ENCODE peak calls at places on chromosomes 3 and 15, in six cellular contexts. E, I, K, W, M and G are unnamed samples.

GRCh38 chr3:96319176-96319575 is 495.2 kb upstream of the EPHA6 start:
- DNase-seq in E (no peak), I (no peak), K (no peak), W (no peak), M (no peak), G (peak; percentile 8)

GRCh38 chr3:126103121-126104027 is 19.4 kb upstream of the SLC41A3 start:
- DNase-seq in E (no peak), I (no peak), K (no peak), W (peak; percentile 73), M (no peak), G (no peak)

GRCh38 chr3:13785853-13786455 is 93.9 kb downstream of the WNT7A start:
- DNase-seq in E (peak; percentile 20), I (no peak), K (no peak), W (no peak), M (no peak), G (no peak)

GRCh38 chr3:57169872-57170623 is 4.9 kb upstream of the IL17RD start:
- DNase-seq in E (no peak), I (peak; percentile 33), K (peak; percentile 52), W (peak; percentile 94), M (peak; percentile 84), G (peak; percentile 46)

GRCh38 chr3:53155763-53156162 is 5.2 kb upstream of the PRKCD start:
- DNase-seq in E (no peak), I (no peak), K (no peak), W (no peak), M (no peak), G (no peak)

GRCh38 chr3:35322070-35322469 is 317.3 kb upstream of the ARPP21 start:
- DNase-seq in E (no peak), I (no peak), K (no peak), W (no peak), M (no peak), G (peak; percentile 53)

GRCh38 chr15:40110866-40111550 is 2.3 kb upstream of the BMF start:
- DNase-seq in E (no peak), I (no peak), K (no peak), W (no peak), M (no peak), G (no peak)

GRCh38 chr3:49518441-49518840 is 35.8 kb upstream of the BSN start:
- DNase-seq in E (no peak), I (no peak), K (no peak), W (no peak), M (no peak), G (no peak)

GRCh38 chr3:138188013-138188352 is 882 bp downstream of the ARMC8 start:
- DNase-seq in E (no peak), I (peak; percentile 12), K (no peak), W (no peak), M (no peak), G (peak; percentile 18)

GRCh38 chr3:106540743-106541142 is 671.9 kb upstream of the CBLB start:
- DNase-seq in E (no peak), I (no peak), K (no peak), W (peak; percentile 39), M (no peak), G (no peak)

GRCh38 chr3:71511037-71511436 is 72.5 kb downstream of the FOXP1 start:
- DNase-seq in E (no peak), I (no peak), K (no peak), W (peak; percentile 71), M (no peak), G (peak; percentile 58)

GRCh38 chr3:80994767-80995166 is 766.7 kb downstream of the GBE1 start:
- DNase-seq in E (no peak), I (no peak), K (no peak), W (no peak), M (no peak), G (no peak)

GRCh38 chr3:14319654-14320182 is 82.7 kb upstream of the SLC6A6 start:
- DNase-seq in E (no peak), I (no peak), K (no peak), W (peak; percentile 93), M (no peak), G (peak; percentile 88)